ENCODE peak calls at places on chromosomes 5 and 9, in seven cellular contexts. One of them, this sample, is unnamed.

GRCh38 chr5:5315068-5315835 is 107.2 kb upstream of the ICE1 start:
- DNase-seq in activated naive CD8-positive, alpha-beta T cell treated with anti-CD3 and anti-CD28 coated beads for 36 hours: no peak
- DNase-seq in HTR-8/SVneo: no peak
- DNase-seq in AG04449: no peak
- DNase-seq in SK-N-DZ: no peak
- DNase-seq in OCI-LY7: no peak
- DNase-seq in fibroblast of gingiva: no peak
- DNase-seq in this sample: no peak

GRCh38 chr9:100052375-100052774 is 46.4 kb downstream of the ERP44 start:
- DNase-seq in fibroblast of gingiva: no peak
- DNase-seq in AG04449: no peak
- DNase-seq in HTR-8/SVneo: no peak
- DNase-seq in activated naive CD8-positive, alpha-beta T cell treated with anti-CD3 and anti-CD28 coated beads for 36 hours: no peak
- DNase-seq in SK-N-DZ: no peak
- DNase-seq in OCI-LY7: peak
- DNase-seq in this sample: no peak

GRCh38 chr5:61228691-61229280 is 66.5 kb upstream of the SMIM15 start:
- DNase-seq in SK-N-DZ: no peak
- DNase-seq in HTR-8/SVneo: no peak
- DNase-seq in fibroblast of gingiva: peak
- DNase-seq in OCI-LY7: no peak
- DNase-seq in activated naive CD8-positive, alpha-beta T cell treated with anti-CD3 and anti-CD28 coated beads for 36 hours: no peak
- DNase-seq in AG04449: no peak
- DNase-seq in this sample: no peak

GRCh38 chr5:72746736-72747135 is 69.7 kb upstream of the TNPO1 start:
- DNase-seq in OCI-LY7: no peak
- DNase-seq in fibroblast of gingiva: no peak
- DNase-seq in activated naive CD8-positive, alpha-beta T cell treated with anti-CD3 and anti-CD28 coated beads for 36 hours: no peak
- DNase-seq in AG04449: no peak
- DNase-seq in SK-N-DZ: no peak
- DNase-seq in HTR-8/SVneo: peak
- DNase-seq in this sample: no peak

GRCh38 chr5:169942181-169942580 is 38.1 kb downstream of the INSYN2B start:
- DNase-seq in AG04449: peak
- DNase-seq in SK-N-DZ: no peak
- DNase-seq in activated naive CD8-positive, alpha-beta T cell treated with anti-CD3 and anti-CD28 coated beads for 36 hours: no peak
- DNase-seq in OCI-LY7: no peak
- DNase-seq in HTR-8/SVneo: no peak
- DNase-seq in fibroblast of gingiva: peak
- DNase-seq in this sample: no peak

GRCh38 chr9:104907278-104907951 is 20.5 kb downstream of the ABCA1 start:
- DNase-seq in AG04449: no peak
- DNase-seq in HTR-8/SVneo: no peak
- DNase-seq in activated naive CD8-positive, alpha-beta T cell treated with anti-CD3 and anti-CD28 coated beads for 36 hours: no peak
- DNase-seq in fibroblast of gingiva: peak
- DNase-seq in SK-N-DZ: no peak
- DNase-seq in OCI-LY7: no peak
- DNase-seq in this sample: no peak

GRCh38 chr9:87859137-87859536 is 23.5 kb upstream of the SPATA31E1 start:
- DNase-seq in activated naive CD8-positive, alpha-beta T cell treated with anti-CD3 and anti-CD28 coated beads for 36 hours: no peak
- DNase-seq in fibroblast of gingiva: no peak
- DNase-seq in HTR-8/SVneo: no peak
- DNase-seq in SK-N-DZ: no peak
- DNase-seq in OCI-LY7: no peak
- DNase-seq in AG04449: no peak
- DNase-seq in this sample: no peak

GRCh38 chr5:10288600-10289213 is 19.0 kb downstream of the CMBL start:
- DNase-seq in OCI-LY7: peak
- DNase-seq in SK-N-DZ: peak
- DNase-seq in activated naive CD8-positive, alpha-beta T cell treated with anti-CD3 and anti-CD28 coated beads for 36 hours: peak
- DNase-seq in HTR-8/SVneo: no peak
- DNase-seq in fibroblast of gingiva: no peak
- DNase-seq in AG04449: no peak
- DNase-seq in this sample: peak

GRCh38 chr5:151592855-151593408 is 1.8 kb upstream of the FAT2 start:
- DNase-seq in SK-N-DZ: no peak
- DNase-seq in AG04449: no peak
- DNase-seq in HTR-8/SVneo: no peak
- DNase-seq in fibroblast of gingiva: no peak
- DNase-seq in activated naive CD8-positive, alpha-beta T cell treated with anti-CD3 and anti-CD28 coated beads for 36 hours: no peak
- DNase-seq in OCI-LY7: no peak
- DNase-seq in this sample: no peak